ENCODE peak calls at places on chromosomes 16 and 17, in six cellular contexts. N is right lobe of liver, B is neural progenitor cell, X is IMR-90, J is K562, O is GM06990. W is an unnamed sample.

GRCh38 chr17:73151888-73152633 is 12.7 kb upstream of the SSTR2 start:
- DNase-seq in N (no peak), B (no peak), X (no peak), J (no peak), O (no peak), W (no peak)

GRCh38 chr17:74520790-74521480 is 10.3 kb downstream of the CD300LB start:
- DNase-seq in N (peak), B (no peak), X (no peak), J (no peak), O (no peak), W (no peak)

GRCh38 chr16:31477220-31478216 is 5.4 kb upstream of the SLC5A2 start:
- DNase-seq in N (peak), B (peak), X (no peak), J (peak), O (no peak), W (no peak)

GRCh38 chr16:29124828-29125227 is 140.0 kb downstream of the LAT start:
- DNase-seq in N (peak), B (no peak), X (no peak), J (no peak), O (no peak), W (no peak)

GRCh38 chr16:67459066-67459857 is 21.7 kb downstream of the ATP6V0D1 start:
- DNase-seq in N (no peak), B (no peak), X (no peak), J (no peak), O (no peak), W (no peak)

GRCh38 chr16:84466692-84467091 is 37.8 kb downstream of the MEAK7 start:
- DNase-seq in N (no peak), B (no peak), X (no peak), J (no peak), O (no peak), W (no peak)

GRCh38 chr16:67666032-67666537 is 465 bp downstream of the ENKD1 start:
- DNase-seq in N (no peak), B (peak), X (no peak), J (peak), O (no peak), W (no peak)

GRCh38 chr16:67719048-67719777 is at the start of gene GFOD2:
- DNase-seq in N (peak), B (peak), X (peak), J (peak), O (peak), W (peak)

GRCh38 chr16:11675561-11676511 is 7.6 kb downstream of the SNN start:
- DNase-seq in N (peak), B (no peak), X (peak), J (no peak), O (no peak), W (no peak)

GRCh38 chr17:50625032-50625871 is 9.4 kb upstream of the ABCC3 start:
- DNase-seq in N (no peak), B (no peak), X (no peak), J (no peak), O (no peak), W (no peak)

GRCh38 chr16:1311738-1312458 is 2.5 kb downstream of the UBE2I start:
- DNase-seq in N (peak), B (no peak), X (peak), J (no peak), O (no peak), W (no peak)

GRCh38 chr17:76630151-76630550 is 13.4 kb downstream of the ST6GALNAC1 start:
- DNase-seq in N (no peak), B (no peak), X (no peak), J (peak), O (no peak), W (no peak)

GRCh38 chr17:6551356-6551755 is 5.0 kb downstream of the PITPNM3 start:
- DNase-seq in N (no peak), B (no peak), X (no peak), J (no peak), O (no peak), W (no peak)

GRCh38 chr16:9088848-9089247 is 2.6 kb upstream of the HAPSTR1 start:
- DNase-seq in N (no peak), B (no peak), X (no peak), J (no peak), O (no peak), W (no peak)

GRCh38 chr16:54542805-54543504 is 256.4 kb upstream of the IRX3 start:
- DNase-seq in N (no peak), B (no peak), X (no peak), J (no peak), O (no peak), W (no peak)

GRCh38 chr17:79042421-79043190 is 18.6 kb downstream of the C1QTNF1 start:
- DNase-seq in N (no peak), B (peak), X (peak), J (peak), O (no peak), W (no peak)

GRCh38 chr16:56615353-56615752 is 7.0 kb downstream of the MT2A start:
- DNase-seq in N (no peak), B (no peak), X (peak), J (no peak), O (no peak), W (no peak)

GRCh38 chr16:89553733-89554132 is 6.7 kb upstream of the RPL13 start:
- DNase-seq in N (no peak), B (no peak), X (no peak), J (no peak), O (no peak), W (no peak)

GRCh38 chr16:30700491-30700890 is 1.5 kb downstream of the SRCAP start:
- DNase-seq in N (no peak), B (no peak), X (peak), J (peak), O (no peak), W (no peak)

GRCh38 chr17:67374329-67375053 is 2.6 kb upstream of the PITPNC1 start:
- DNase-seq in N (peak), B (peak), X (peak), J (peak), O (peak), W (peak)
- TF ChIP-seq CTCF in N (peak), B (peak), X (peak), J (peak), O (peak), W (peak)

GRCh38 chr16:21614896-21615295 is 15.5 kb downstream of the METTL9 start:
- DNase-seq in N (no peak), B (no peak), X (no peak), J (no peak), O (no peak), W (no peak)
- TF ChIP-seq CTCF in N (no peak), B (peak), X (no peak), J (peak), O (peak), W (peak)

GRCh38 chr17:44907696-44908470 is 7.4 kb downstream of the GFAP start:
- DNase-seq in N (no peak), B (no peak), X (no peak), J (no peak), O (no peak), W (no peak)
- TF ChIP-seq CTCF in N (no peak), B (no peak), X (no peak), J (no peak), O (no peak), W (no peak)

GRCh38 chr17:61314368-61315078 is 85.1 kb upstream of the TBX2 start:
- DNase-seq in N (no peak), B (no peak), X (peak), J (no peak), O (no peak), W (no peak)
- TF ChIP-seq CTCF in N (no peak), B (no peak), X (peak), J (no peak), O (no peak), W (no peak)

DNA sequence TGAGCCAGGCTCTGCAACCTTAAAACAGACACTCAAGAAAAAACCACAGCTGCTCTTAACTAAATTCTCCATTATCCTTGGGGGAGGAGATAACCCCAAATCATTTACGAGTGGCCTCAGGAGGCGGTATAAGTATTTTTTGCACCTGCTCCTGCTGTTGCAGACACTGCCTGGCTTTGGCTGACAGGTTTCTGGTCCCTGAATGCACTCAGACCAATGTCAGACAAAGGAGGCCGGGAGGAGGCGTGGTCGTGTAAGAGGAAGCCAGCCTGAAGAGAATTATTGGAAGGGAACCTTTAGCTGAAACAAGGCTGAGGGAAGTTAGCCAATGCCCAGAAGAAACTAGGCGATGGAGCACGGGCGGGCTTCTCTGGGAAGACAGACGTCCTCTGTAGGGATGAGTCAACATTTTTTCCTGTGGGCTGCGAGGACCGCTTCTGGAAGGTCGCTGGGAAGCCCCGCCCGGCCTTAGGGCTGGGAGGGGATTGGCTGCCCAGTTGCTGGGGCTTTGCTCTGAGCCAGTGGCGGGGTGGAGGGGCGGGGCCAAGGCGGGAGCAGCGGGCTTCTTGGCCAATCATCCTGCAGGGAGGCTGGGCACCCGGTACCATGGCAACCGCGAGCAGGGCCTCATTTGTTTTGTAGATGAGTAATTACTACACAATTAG is 82.3 kb downstream of the CCDC182 start:
- DNase-seq in N (peak), B (peak), X (peak), J (peak), O (peak), W (no peak)
- TF ChIP-seq CTCF in N (no peak), B (peak), X (no peak), J (no peak), O (no peak), W (no peak)

DNA sequence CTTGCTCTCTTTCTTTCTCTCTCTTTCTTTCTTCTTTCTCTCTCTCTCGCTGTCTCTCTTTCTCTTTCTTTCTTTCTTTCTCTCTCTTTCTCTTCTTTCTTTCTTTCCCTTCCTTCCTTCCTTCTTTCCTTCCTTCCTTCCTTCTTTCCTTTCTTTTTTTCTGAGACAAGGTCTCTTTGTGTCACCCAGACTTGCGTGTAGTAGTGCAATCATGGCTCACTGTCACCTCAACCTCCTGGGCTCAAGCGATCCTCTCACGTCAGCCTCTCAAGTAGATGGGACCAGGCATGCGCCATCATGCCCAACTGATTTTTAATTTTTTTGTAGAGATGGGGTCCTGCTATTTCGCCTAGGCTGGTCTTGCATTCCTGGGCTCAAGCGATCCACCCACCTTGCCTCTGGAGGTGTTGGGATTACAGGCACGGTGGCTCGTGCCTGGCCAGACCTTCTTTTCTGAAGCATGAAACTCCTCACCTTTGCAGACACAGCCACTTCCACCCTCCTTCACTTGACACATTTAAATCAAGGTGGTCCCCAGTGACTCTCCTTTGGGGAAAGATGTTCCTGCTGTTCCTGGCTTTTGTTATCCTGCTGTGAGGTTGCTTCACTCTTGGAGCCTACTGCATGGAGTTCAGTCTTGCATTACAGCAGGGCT is 26.8 kb upstream of the NKD1 start:
- DNase-seq in N (peak), B (no peak), X (no peak), J (no peak), O (no peak), W (no peak)
- TF ChIP-seq CTCF in N (no peak), B (no peak), X (no peak), J (no peak), O (no peak), W (no peak)

GRCh38 chr17:48724241-48725004 is 1.4 kb downstream of the PRAC2 start:
- DNase-seq in N (peak), B (peak), X (peak), J (peak), O (peak), W (peak)
- TF ChIP-seq CTCF in N (peak), B (peak), X (peak), J (peak), O (peak), W (peak)

GRCh38 chr16:5502467-5502869 is 404.9 kb upstream of the EEF2KMT start:
- DNase-seq in N (no peak), B (peak), X (no peak), J (peak), O (no peak), W (no peak)
- TF ChIP-seq CTCF in N (peak), B (peak), X (no peak), J (peak), O (peak), W (peak)